ENCODE peak calls at places on chromosome X, in four cellular contexts. L is GM12878, P is K562, H is H1. X is an unnamed sample.

GRCh38 chrX:12975999-12976558 is 1.2 kb downstream of the TMSB4X start:
- DNase-seq in L (no peak), P (peak), H (no peak), X (peak)

GRCh38 chrX:108312938-108313337 is 125.3 kb downstream of the COL4A6 start:
- DNase-seq in L (no peak), P (no peak), H (no peak), X (no peak)

GRCh38 chrX:13574600-13574999 is 5.2 kb downstream of the EGFL6 start:
- DNase-seq in L (peak), P (no peak), H (no peak), X (no peak)

GRCh38 chrX:139290310-139290709 is 240.2 kb upstream of the F9 start:
- DNase-seq in L (peak), P (no peak), H (no peak), X (no peak)

GRCh38 chrX:39011454-39012204 is 210.4 kb downstream of the MID1IP1 start:
- DNase-seq in L (no peak), P (no peak), H (no peak), X (no peak)

GRCh38 chrX:97704881-97705280 is 821.2 kb downstream of the RPA4 start:
- DNase-seq in L (no peak), P (no peak), H (no peak), X (no peak)

GRCh38 chrX:71216446-71216845 is 6.6 kb upstream of the GJB1 start:
- DNase-seq in L (no peak), P (no peak), H (no peak), X (no peak)

GRCh38 chrX:125646195-125646594 is 326.5 kb downstream of the TEX13C start:
- DNase-seq in L (no peak), P (no peak), H (no peak), X (no peak)

GRCh38 chrX:149699761-149700160 is 12.1 kb upstream of the MAGEA11 start:
- DNase-seq in L (no peak), P (no peak), H (no peak), X (peak)

GRCh38 chrX:46574941-46575381 is 1.4 kb downstream of the CHST7 start:
- DNase-seq in L (no peak), P (no peak), H (no peak), X (no peak)
- TF ChIP-seq GABPA in L (no peak), P (no peak), H (no peak), X (no peak)

DNA sequence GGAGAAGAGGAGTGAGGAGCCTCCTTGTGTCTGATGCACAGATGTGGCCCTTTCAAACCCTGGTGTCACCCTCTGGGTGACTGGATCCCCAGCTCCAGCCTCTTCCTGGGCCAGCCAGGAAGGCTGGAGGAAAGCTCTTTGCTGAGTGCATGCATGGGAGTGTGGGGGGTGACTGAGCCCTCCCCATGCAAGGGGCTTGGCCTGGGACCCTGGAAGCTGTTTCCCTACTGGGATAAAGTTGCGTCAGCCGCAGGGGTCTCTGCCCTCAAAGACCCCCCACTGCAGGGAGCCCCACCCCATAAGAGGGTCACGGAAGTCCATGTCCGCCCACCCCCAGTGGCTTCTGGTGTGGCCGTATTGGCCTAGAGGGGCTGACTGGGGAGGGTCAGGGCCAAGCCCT is 3.3 kb downstream of the SMIM10L2A start:
- DNase-seq in L (no peak), P (no peak), H (no peak), X (no peak)
- H3K27ac ChIP-seq in L (no peak), P (no peak), H (no peak), X (no peak)

GRCh38 chrX:118564498-118564897 is 68.9 kb downstream of the DOCK11 start:
- DNase-seq in L (no peak), P (no peak), H (no peak), X (no peak)
- TF ChIP-seq GABPA in L (no peak), P (no peak), H (no peak), X (no peak)

GRCh38 chrX:32933548-32933947 is 277.8 kb downstream of the DMD start:
- DNase-seq in L (no peak), P (no peak), H (no peak), X (no peak)

GRCh38 chrX:32937043-32937442 is 274.3 kb downstream of the DMD start:
- DNase-seq in L (no peak), P (no peak), H (no peak), X (no peak)
- H3K27ac ChIP-seq in L (no peak), P (no peak), H (no peak), X (no peak)

GRCh38 chrX:68186552-68187262 is 246.6 kb downstream of the OPHN1 start:
- DNase-seq in L (no peak), P (no peak), H (no peak), X (peak)
- TF ChIP-seq GABPA in L (no peak), P (no peak), H (no peak), X (no peak)

DNA sequence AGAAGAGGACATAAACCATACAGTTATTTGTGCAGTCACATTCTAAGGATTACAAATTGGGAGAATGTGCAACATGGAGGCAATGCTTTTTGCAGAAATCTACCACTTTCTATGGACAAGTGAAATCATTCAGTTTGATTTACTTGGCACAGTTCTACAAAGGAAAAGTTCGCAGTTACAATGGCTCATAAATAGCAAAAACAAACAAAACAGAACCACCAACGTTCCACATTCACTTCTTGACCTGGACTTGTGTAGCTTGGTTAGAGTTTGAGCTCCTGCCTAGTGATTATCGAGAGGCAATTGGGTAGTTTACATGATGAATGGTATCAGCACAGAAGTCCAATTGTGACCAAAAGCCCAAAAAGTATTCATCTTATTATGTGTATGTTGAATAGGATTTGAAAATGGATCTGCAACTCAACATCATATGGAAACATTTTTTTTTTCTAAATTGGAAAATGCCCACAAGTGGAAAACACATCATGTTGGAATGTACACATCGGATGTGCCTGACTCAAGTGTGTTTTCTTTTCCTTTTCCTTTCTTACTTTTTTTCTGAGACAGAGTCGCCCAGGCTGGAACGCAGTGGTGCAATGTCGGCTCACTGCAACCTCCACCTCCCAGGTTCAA is 123.8 kb downstream of the LUZP4 start:
- DNase-seq in L (no peak), P (no peak), H (no peak), X (no peak)
- H3K27ac ChIP-seq in L (no peak), P (no peak), H (no peak), X (no peak)

DNA sequence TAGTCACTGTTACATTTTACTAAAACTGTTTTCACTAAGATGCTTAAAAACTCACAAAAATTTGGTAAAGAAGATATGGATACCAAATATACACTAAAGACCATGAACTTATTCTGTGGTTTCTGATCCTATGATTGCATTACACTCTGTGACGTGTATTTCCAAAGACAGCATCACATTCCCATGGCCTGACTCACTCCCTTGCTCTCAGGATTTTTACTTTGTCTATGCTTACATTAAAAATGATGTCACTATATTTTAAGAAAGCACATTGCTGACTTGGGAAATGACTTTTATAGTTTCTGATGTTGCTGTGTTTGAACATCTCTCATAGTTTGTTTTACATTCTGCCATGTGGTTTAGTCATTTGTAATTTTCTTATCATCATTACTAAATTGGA is 327.9 kb upstream of the MAGEB18 start:
- DNase-seq in L (no peak), P (no peak), H (no peak), X (no peak)
- TF ChIP-seq GABPA in L (no peak), P (no peak), H (no peak), X (no peak)

GRCh38 chrX:24672701-24673190 is 21.0 kb upstream of the POLA1 start:
- DNase-seq in L (no peak), P (no peak), H (no peak), X (no peak)
- H3K27ac ChIP-seq in L (no peak), P (no peak), H (no peak), X (no peak)

DNA sequence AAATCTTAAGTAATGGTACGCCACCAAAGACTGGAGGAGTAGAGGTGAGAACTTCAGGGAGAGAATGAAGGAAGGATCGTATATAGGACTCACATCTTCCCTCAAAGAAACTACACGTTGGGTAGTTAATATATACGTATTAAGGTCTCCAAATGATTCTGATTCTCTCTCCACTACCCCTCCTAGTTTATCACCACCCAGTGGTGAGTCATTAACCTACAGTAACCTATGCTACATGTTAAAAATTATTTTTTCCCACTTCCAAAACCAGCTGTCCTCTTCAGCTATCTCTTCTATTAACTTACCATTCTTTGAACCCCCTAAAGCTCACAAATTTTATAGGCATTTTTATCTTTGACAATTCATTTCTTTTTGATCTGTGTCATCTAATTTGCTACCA is 69.7 kb downstream of the RPS6KA6 start:
- DNase-seq in L (no peak), P (no peak), H (no peak), X (no peak)
- TF ChIP-seq GABPA in L (no peak), P (no peak), H (no peak), X (no peak)

GRCh38 chrX:103681443-103681842 is 5.1 kb downstream of the MORF4L2 start:
- DNase-seq in L (no peak), P (no peak), H (no peak), X (no peak)
- H3K27ac ChIP-seq in L (no peak), P (no peak), H (no peak), X (no peak)

X was measured in HL-60.